ENCODE peak calls at places on chromosomes 13 and 19, in four cellular contexts. L is epithelial cell of esophagus; A is CD4-positive, alpha-beta T cell; Q is cardiac fibroblast. U is an unnamed sample.

GRCh38 chr19:14118165-14119051 is 846 bp upstream of the PRKACA start:
- DNase-seq in L (peak; percentile 69), A (peak; percentile 24), Q (peak; percentile 69), U (no peak)

GRCh38 chr19:7010722-7011593 is 10.3 kb downstream of the MBD3L2B start:
- DNase-seq in L (no peak), A (no peak), Q (no peak), U (no peak)

GRCh38 chr13:76297331-76297730 is 588.9 kb downstream of the KCTD12 start:
- DNase-seq in L (no peak), A (no peak), Q (no peak), U (no peak)

GRCh38 chr19:44951179-44952159 is 3.7 kb upstream of the CLPTM1 start:
- DNase-seq in L (peak; percentile 82), A (peak; percentile 35), Q (peak; percentile 88), U (peak; percentile 64)

GRCh38 chr13:59103004-59103768 is 1060.5 kb downstream of the DIAPH3 start:
- DNase-seq in L (no peak), A (no peak), Q (peak; percentile 83), U (no peak)

GRCh38 chr13:59391696-59392095 is 772.0 kb downstream of the DIAPH3 start:
- DNase-seq in L (peak; percentile 69), A (peak; percentile 11), Q (peak; percentile 88), U (peak; percentile 58)

GRCh38 chr19:13961826-13962737 is 9.8 kb downstream of the DCAF15 start:
- DNase-seq in L (no peak), A (no peak), Q (no peak), U (no peak)

GRCh38 chr19:46533085-46534081 is 37.7 kb upstream of the PNMA8B start:
- DNase-seq in L (no peak), A (no peak), Q (no peak), U (no peak)

GRCh38 chr13:49958321-49958720 is 22.2 kb upstream of the SPRYD7 start:
- DNase-seq in L (no peak), A (no peak), Q (no peak), U (no peak)

GRCh38 chr19:3359850-3360493 is 6.4 kb upstream of the NFIC start:
- DNase-seq in L (peak; percentile 49), A (no peak), Q (no peak), U (no peak)

GRCh38 chr19:661427-662196 is 1.4 kb downstream of the RNF126 start:
- DNase-seq in L (peak; percentile 44), A (peak; percentile 49), Q (peak; percentile 29), U (no peak)

GRCh38 chr19:43420954-43421353 is 6.3 kb downstream of the TEX101 start:
- DNase-seq in L (no peak), A (no peak), Q (no peak), U (no peak)

GRCh38 chr13:44109986-44110640 is 230.4 kb downstream of the LACC1 start:
- DNase-seq in L (peak; percentile 62), A (no peak), Q (no peak), U (no peak)

GRCh38 chr19:38653028-38653571 is 5.7 kb downstream of the ACTN4 start:
- DNase-seq in L (peak; percentile 59), A (no peak), Q (peak; percentile 66), U (no peak)
- TF ChIP-seq CTCF in L (no peak), A (no peak), Q (no peak), U (no peak)

GRCh38 chr19:41928221-41928683 is at the start of gene ERFL:
- DNase-seq in L (no peak), A (no peak), Q (no peak), U (no peak)
- TF ChIP-seq CTCF in L (no peak), A (no peak), Q (no peak), U (peak; percentile 9)

GRCh38 chr19:40392894-40393517 is 3.0 kb upstream of the HIPK4 start:
- DNase-seq in L (peak; percentile 72), A (no peak), Q (peak; percentile 25), U (no peak)
- TF ChIP-seq CTCF in L (peak; percentile 68), A (no peak), Q (peak; percentile 43), U (no peak)

DNA sequence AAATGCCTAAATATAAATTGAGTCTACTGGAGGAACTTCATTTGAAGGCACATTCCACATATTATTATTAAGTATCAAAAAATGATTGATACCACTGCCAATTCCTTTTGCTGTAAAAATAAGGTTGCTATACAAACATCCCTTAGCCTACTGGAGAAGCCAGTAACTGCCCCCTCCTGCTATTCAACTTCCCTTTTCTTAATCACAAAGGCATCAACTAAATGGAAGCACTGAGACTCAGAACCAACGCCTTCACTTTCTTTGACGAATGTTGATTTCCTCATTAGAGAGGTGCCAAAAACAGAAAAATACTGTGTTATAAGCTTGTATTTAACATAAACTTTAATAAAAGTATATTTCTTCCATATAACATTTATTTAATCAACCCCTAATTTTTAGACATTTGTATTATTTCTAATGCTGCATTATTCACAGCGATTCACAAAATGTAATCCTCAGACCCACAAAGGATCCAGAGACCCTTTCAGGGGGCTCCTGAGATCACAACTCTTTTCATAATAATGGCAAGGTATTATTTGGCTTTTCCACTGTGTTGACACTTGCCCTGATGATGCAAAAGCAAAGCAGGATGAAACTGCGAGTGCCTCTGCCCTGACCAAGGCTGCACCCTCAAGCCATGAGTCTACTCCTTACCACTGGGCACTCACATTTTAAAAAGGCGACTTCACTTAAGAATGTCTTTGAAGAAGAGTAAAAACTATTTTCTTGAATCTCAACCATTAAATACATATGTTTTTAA is 11.6 kb downstream of the ELF1 start:
- DNase-seq in L (peak; percentile 71), A (no peak), Q (peak; percentile 38), U (no peak)
- TF ChIP-seq CTCF in L (no peak), A (no peak), Q (no peak), U (no peak)

GRCh38 chr19:17473041-17473440 is 2.7 kb downstream of the SLC27A1 start:
- DNase-seq in L (peak; percentile 74), A (no peak), Q (peak; percentile 76), U (no peak)
- TF ChIP-seq CTCF in L (no peak), A (no peak), Q (no peak), U (no peak)

GRCh38 chr13:90732049-90732448 is 615.4 kb upstream of the MIR17HG start:
- DNase-seq in L (peak; percentile 37), A (no peak), Q (no peak), U (no peak)
- TF ChIP-seq CTCF in L (peak; percentile 42), A (no peak), Q (no peak), U (no peak)

DNA sequence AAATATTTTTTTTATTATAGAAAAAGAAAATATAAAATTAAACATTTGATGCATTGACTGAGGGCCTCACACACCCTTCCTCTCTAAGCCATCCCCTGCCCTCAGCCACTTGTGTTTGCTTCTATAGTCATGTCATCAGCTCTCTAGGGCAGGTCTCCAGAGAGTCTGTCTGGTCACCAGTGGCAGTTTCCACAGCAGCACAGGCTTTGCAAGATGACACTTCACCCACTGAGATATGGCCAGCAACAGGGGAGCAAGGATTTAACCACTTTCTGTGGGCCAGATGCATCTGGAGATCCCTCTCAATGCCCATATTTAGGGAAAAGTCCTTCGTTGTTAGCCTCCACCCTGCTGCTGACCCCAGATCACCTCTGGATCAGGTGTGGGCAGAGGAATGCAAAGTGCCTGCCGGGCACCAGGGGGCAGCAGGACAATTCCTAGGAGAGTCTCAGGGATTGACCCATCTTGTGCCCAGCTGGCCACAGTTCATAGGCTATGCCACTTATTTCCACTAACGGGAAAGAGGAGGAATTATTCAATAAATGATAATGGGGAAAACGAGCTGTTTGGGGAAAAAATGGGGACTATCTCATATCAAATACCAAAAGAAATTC is 4.8 kb downstream of the ABCC4 start:
- DNase-seq in L (peak; percentile 32), A (no peak), Q (peak; percentile 29), U (peak; percentile 23)
- TF ChIP-seq CTCF in L (peak; percentile 69), A (peak; percentile 53), Q (peak; percentile 78), U (peak; percentile 64)

GRCh38 chr19:11887618-11888531 is at the start of gene ZNF69:
- DNase-seq in L (peak; percentile 30), A (peak; percentile 28), Q (peak; percentile 56), U (peak; percentile 90)
- TF ChIP-seq CTCF in L (no peak), A (no peak), Q (peak; percentile 16), U (peak; percentile 54)

DNA sequence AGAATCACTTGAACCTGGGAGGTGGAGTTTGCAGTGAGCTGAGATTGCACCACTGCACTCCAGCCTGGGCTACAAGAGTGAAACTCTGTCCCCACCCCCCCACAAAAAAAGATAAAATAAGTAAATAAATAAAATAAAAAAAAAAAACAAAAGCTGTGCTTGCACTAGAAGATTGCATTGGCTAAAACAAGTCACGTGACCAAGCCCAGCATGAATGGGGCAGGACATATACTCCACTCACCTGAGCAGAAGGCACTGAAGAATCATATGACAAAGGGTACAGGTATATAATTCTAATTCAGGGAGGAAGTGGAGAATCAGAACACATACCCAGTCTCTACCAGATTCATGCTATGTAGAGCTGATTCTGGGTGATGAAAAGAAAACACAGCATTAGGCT is 36.6 kb downstream of the CYP4F22 start:
- DNase-seq in L (no peak), A (no peak), Q (no peak), U (no peak)
- TF ChIP-seq CTCF in L (no peak), A (no peak), Q (no peak), U (no peak)

DNA sequence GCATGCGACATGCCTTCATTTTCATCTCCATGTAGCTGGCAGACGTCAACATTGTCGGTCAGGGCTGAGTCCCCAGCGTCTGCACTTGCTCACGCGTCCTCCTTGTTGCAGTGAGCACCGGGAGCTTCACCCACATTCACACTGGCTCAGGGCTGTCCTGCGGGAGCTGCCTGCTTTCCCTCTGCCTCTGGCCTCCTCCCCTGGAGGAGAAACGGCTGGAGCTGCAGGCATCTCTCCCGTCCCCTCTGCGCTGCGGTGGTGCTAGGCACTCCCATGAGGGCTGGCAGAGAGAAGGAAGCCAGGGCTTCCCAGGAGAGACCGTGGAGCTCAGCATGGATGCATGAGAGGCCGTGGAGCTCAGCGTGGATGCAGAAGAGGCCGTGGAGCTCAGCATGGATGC is 18.4 kb upstream of the TMEM255B start:
- DNase-seq in L (no peak), A (no peak), Q (no peak), U (no peak)
- TF ChIP-seq CTCF in L (no peak), A (no peak), Q (no peak), U (no peak)